ENCODE peak calls at places on chromosomes 5 and 9, in five cellular contexts. H is T-helper 1 cell, V is HCEC 1CT, G is lung, D is naive B cell. L is an unnamed sample.

GRCh38 chr5:123810253-123810652 is 298.3 kb downstream of the CSNK1G3 start:
- DNase-seq in V (no peak), H (no peak), G (no peak), D (no peak), L (no peak)

GRCh38 chr9:96417610-96418073 is 528 bp downstream of the ZNF367 start:
- DNase-seq in V (peak), D (no peak), G (no peak), H (peak), L (peak)

GRCh38 chr9:16133556-16134227 is 580.8 kb downstream of the CCDC171 start:
- DNase-seq in G (peak), H (no peak), D (no peak), V (peak), L (peak)

GRCh38 chr5:133383580-133383939 is 228.8 kb downstream of the FSTL4 start:
- DNase-seq in V (no peak), G (no peak), H (no peak), D (no peak), L (no peak)

GRCh38 chr9:125807065-125807464 is 59.9 kb downstream of the PBX3 start:
- DNase-seq in D (no peak), V (peak), H (no peak), G (no peak), L (no peak)

GRCh38 chr5:77957-78804 is 13.8 kb upstream of the PLEKHG4B start:
- DNase-seq in G (no peak), D (no peak), V (peak), H (no peak), L (peak)

GRCh38 chr5:76542887-76543690 is 80.1 kb downstream of the F2RL2 start:
- DNase-seq in D (peak), H (peak), V (no peak), G (no peak), L (no peak)

GRCh38 chr9:116900007-116900367 is 212.9 kb downstream of the TRIM32 start:
- DNase-seq in G (no peak), H (no peak), D (no peak), V (no peak), L (no peak)

GRCh38 chr9:88378317-88378716 is 9.9 kb upstream of the SPIN1 start:
- DNase-seq in H (no peak), V (peak), G (no peak), D (no peak), L (peak)

GRCh38 chr9:20319641-20320337 is 302.5 kb downstream of the MLLT3 start:
- DNase-seq in V (peak), G (no peak), H (no peak), D (no peak), L (peak)

GRCh38 chr5:169804861-169805260 is 167.8 kb downstream of the DOCK2 start:
- DNase-seq in G (no peak), H (no peak), D (no peak), V (peak), L (no peak)

GRCh38 chr5:88377240-88377639 is 108.6 kb upstream of the TMEM161B start:
- DNase-seq in G (no peak), V (no peak), H (no peak), D (no peak), L (no peak)

GRCh38 chr9:130732793-130733221 is 39.2 kb downstream of the EXOSC2 start:
- DNase-seq in D (no peak), H (no peak), V (no peak), G (peak), L (no peak)

GRCh38 chr5:139775872-139776271 is 19.7 kb upstream of the PSD2 start:
- DNase-seq in D (no peak), V (no peak), G (no peak), H (no peak), L (no peak)

GRCh38 chr5:62578540-62578939 is at the start of gene LRRC70:
- DNase-seq in D (peak), H (no peak), G (no peak), V (no peak), L (peak)

GRCh38 chr5:27908341-27908740 is 870.0 kb upstream of the CDH9 start:
- DNase-seq in V (no peak), H (no peak), G (no peak), D (no peak), L (no peak)

GRCh38 chr9:82797539-82797938 is 265.4 kb downstream of the RASEF start:
- DNase-seq in V (no peak), H (no peak), D (no peak), G (no peak), L (no peak)

GRCh38 chr5:45639038-45639437 is 57.1 kb downstream of the HCN1 start:
- DNase-seq in H (no peak), D (no peak), G (no peak), V (no peak), L (peak)

GRCh38 chr5:10229306-10230048 is 20.2 kb downstream of the ATPSCKMT start:
- DNase-seq in V (peak), H (no peak), D (no peak), G (no peak), L (peak)

GRCh38 chr9:97740848-97741821 is 44.0 kb upstream of the XPA start:
- DNase-seq in H (no peak), V (peak), D (peak), G (peak), L (no peak)

GRCh38 chr9:121599872-121600585 is 51.4 kb upstream of the DAB2IP start:
- DNase-seq in H (no peak), V (no peak), G (no peak), D (no peak), L (no peak)

GRCh38 chr5:172403191-172403794 is 51.0 kb downstream of the SH3PXD2B start:
- DNase-seq in G (peak), D (no peak), V (no peak), H (no peak), L (no peak)

GRCh38 chr5:117084052-117084451 is 509.4 kb upstream of the SEMA6A start:
- DNase-seq in H (no peak), V (no peak), D (no peak), G (no peak), L (no peak)

GRCh38 chr5:138472353-138472752 is 7.1 kb downstream of the EGR1 start:
- DNase-seq in G (no peak), V (no peak), D (no peak), H (no peak), L (no peak)

GRCh38 chr5:135993894-135994514 is 34.8 kb upstream of the TGFBI start:
- DNase-seq in G (no peak), V (peak), D (no peak), H (no peak), L (no peak)

GRCh38 chr5:32320144-32320543 is 7.4 kb upstream of the MTMR12 start:
- DNase-seq in V (no peak), G (no peak), D (no peak), H (no peak), L (no peak)

GRCh38 chr9:136539427-136540412 is 6.1 kb downstream of the NOTCH1 start:
- DNase-seq in D (peak), V (peak), G (peak), H (peak), L (peak)

GRCh38 chr9:83197611-83198010 is 134.7 kb upstream of the RASEF start:
- DNase-seq in H (no peak), G (no peak), D (no peak), V (no peak), L (no peak)

GRCh38 chr5:43602456-43602817 is 543 bp upstream of the NNT start:
- DNase-seq in V (peak), H (no peak), G (peak), D (no peak), L (no peak)

GRCh38 chr5:13659391-13659790 is 285.1 kb downstream of the DNAH5 start:
- DNase-seq in V (no peak), G (no peak), D (no peak), H (no peak), L (no peak)

GRCh38 chr5:163614787-163615186 is 109.4 kb downstream of the MAT2B start:
- DNase-seq in G (no peak), H (no peak), V (peak), D (no peak), L (no peak)

GRCh38 chr5:69367697-69368279 is 1.5 kb downstream of the AK6 start:
- DNase-seq in G (no peak), D (no peak), H (no peak), V (no peak), L (peak)

GRCh38 chr5:58074717-58075116 is 385.2 kb downstream of the PLK2 start:
- DNase-seq in D (no peak), H (no peak), G (no peak), V (no peak), L (no peak)

GRCh38 chr5:65482280-65482726 is 583 bp upstream of the ADAMTS6 start:
- DNase-seq in G (no peak), H (no peak), D (peak), V (peak), L (peak)

L was measured in RKO.